ENCODE peak calls at places on chromosomes 16 and 17, in six cellular contexts. U is GM23248, O is H7, X is H4, V is RWPE1, F is thyroid gland. M is an unnamed sample.

GRCh38 chr16:75097941-75098897 is 18.4 kb downstream of the LDHD start:
- DNase-seq in U (no peak), X (no peak), V (no peak), F (peak), O (peak), M (no peak)

GRCh38 chr17:2929881-2930533 is 133.4 kb downstream of the OR1D5 start:
- DNase-seq in F (peak), U (peak), X (no peak), V (peak), O (peak), M (peak)

GRCh38 chr16:4691666-4692412 is 1.5 kb upstream of the NUDT16L1 start:
- DNase-seq in U (no peak), O (peak), X (no peak), V (no peak), F (no peak), M (no peak)

GRCh38 chr17:28812980-28813377 is 29.6 kb downstream of the FAM222B start:
- DNase-seq in F (no peak), X (no peak), O (no peak), U (no peak), V (peak), M (no peak)

GRCh38 chr17:59840908-59841666 is 51.7 kb downstream of the TUBD1 start:
- DNase-seq in U (peak), F (no peak), O (no peak), V (no peak), X (peak), M (no peak)

GRCh38 chr17:29909604-29910003 is 20.4 kb downstream of the SSH2 start:
- DNase-seq in V (peak), U (peak), X (no peak), F (no peak), O (no peak), M (no peak)

GRCh38 chr17:67696853-67697505 is 20.8 kb upstream of the NOL11 start:
- DNase-seq in V (no peak), O (no peak), U (no peak), F (no peak), X (no peak), M (no peak)

GRCh38 chr17:16187642-16188041 is 27.7 kb downstream of the NCOR1 start:
- DNase-seq in X (no peak), U (no peak), O (no peak), V (no peak), F (no peak), M (no peak)

GRCh38 chr16:87465306-87465705 is 27.5 kb downstream of the ZCCHC14 start:
- DNase-seq in V (peak), F (peak), U (peak), O (no peak), X (peak), M (no peak)

GRCh38 chr17:14699569-14700190 is 398.8 kb downstream of the HS3ST3B1 start:
- DNase-seq in O (peak), X (no peak), U (no peak), F (no peak), V (no peak), M (no peak)

GRCh38 chr17:1147664-1148063 is 32.1 kb downstream of the ABR start:
- DNase-seq in U (peak), V (peak), X (peak), O (peak), F (peak), M (peak)

GRCh38 chr16:77657016-77657415 is 65.3 kb upstream of the NUDT7 start:
- DNase-seq in X (peak), V (no peak), U (peak), O (peak), F (no peak), M (peak)

GRCh38 chr16:12231666-12232065 is 255.1 kb downstream of the SNX29 start:
- DNase-seq in V (no peak), X (no peak), F (no peak), U (peak), O (no peak), M (no peak)

GRCh38 chr16:54672500-54672899 is 258.2 kb upstream of the IRX5 start:
- DNase-seq in F (no peak), O (no peak), X (no peak), U (no peak), V (no peak), M (no peak)

GRCh38 chr17:78986048-78986648 is 6.4 kb upstream of the LGALS3BP start:
- DNase-seq in F (no peak), U (peak), X (peak), V (no peak), O (no peak), M (no peak)

GRCh38 chr16:89599451-89599858 is 14.0 kb upstream of the DPEP1 start:
- DNase-seq in O (peak), V (no peak), F (no peak), X (no peak), U (peak), M (peak)

GRCh38 chr16:23869052-23869451 is 33.3 kb downstream of the PRKCB start:
- DNase-seq in X (no peak), F (no peak), U (no peak), O (peak), V (no peak), M (no peak)

GRCh38 chr17:34823023-34823422 is 138.2 kb downstream of the CCT6B start:
- DNase-seq in O (no peak), U (no peak), V (no peak), X (no peak), F (no peak), M (no peak)

GRCh38 chr16:19555938-19556778 is 655 bp downstream of the VPS35L start:
- DNase-seq in O (peak), U (peak), V (no peak), X (peak), F (no peak), M (peak)

GRCh38 chr16:3945751-3946603 is 65.5 kb upstream of the CREBBP start:
- DNase-seq in F (peak), V (peak), X (peak), U (peak), O (peak), M (peak)

GRCh38 chr16:50093607-50094570 is 28.1 kb downstream of the HEATR3 start:
- DNase-seq in F (peak), V (no peak), U (peak), O (no peak), X (no peak), M (no peak)

GRCh38 chr17:45656527-45657181 is 127.5 kb upstream of the CRHR1 start:
- DNase-seq in V (no peak), X (no peak), F (no peak), O (no peak), U (no peak), M (no peak)

GRCh38 chr16:71722801-71723536 is 1.5 kb downstream of the PHLPP2 start:
- DNase-seq in U (peak), F (peak), X (peak), V (peak), O (peak), M (peak)

GRCh38 chr17:4176803-4177472 is 33.9 kb downstream of the CYB5D2 start:
- DNase-seq in F (peak), V (no peak), U (no peak), O (no peak), X (no peak), M (no peak)

GRCh38 chr16:728131-728889 is 1.4 kb downstream of the HAGHL start:
- DNase-seq in F (peak), O (peak), X (peak), U (peak), V (peak), M (peak)

GRCh38 chr16:66335704-66336329 is 30.7 kb upstream of the CDH5 start:
- DNase-seq in F (peak), U (no peak), O (no peak), V (no peak), X (peak), M (no peak)

GRCh38 chr17:830381-830780 is 48.2 kb downstream of the MRM3 start:
- DNase-seq in U (no peak), X (no peak), O (no peak), V (no peak), F (no peak), M (no peak)

GRCh38 chr17:27660436-27660835 is 29.4 kb downstream of the LGALS9 start:
- DNase-seq in V (no peak), F (no peak), U (no peak), O (no peak), X (no peak), M (no peak)

GRCh38 chr17:74274060-74274702 is at the start of gene DNAI2:
- DNase-seq in U (no peak), O (peak), X (no peak), F (no peak), V (no peak), M (no peak)

M was measured in HCT116.